ENCODE peak calls at places on chromosomes 6 and 20, in five cellular contexts. One of them, this sample, is unnamed.

GRCh38 chr20:17771206-17772004 is 71.6 kb downstream of the BANF2 start:
- DNase-seq in ureter: no peak
- DNase-seq in mucosa of gallbladder: no peak
- DNase-seq in T-cell: no peak
- DNase-seq in GM03348: no peak
- DNase-seq in this sample: peak

GRCh38 chr20:24670341-24670821 is 201.0 kb downstream of the SYNDIG1 start:
- DNase-seq in mucosa of gallbladder: no peak
- DNase-seq in ureter: no peak
- DNase-seq in GM03348: no peak
- DNase-seq in T-cell: no peak
- DNase-seq in this sample: no peak

GRCh38 chr6:12483712-12484111 is 193.6 kb downstream of the EDN1 start:
- DNase-seq in GM03348: peak
- DNase-seq in ureter: no peak
- DNase-seq in mucosa of gallbladder: no peak
- DNase-seq in T-cell: no peak
- DNase-seq in this sample: peak

GRCh38 chr6:13355969-13356368 is 27.6 kb upstream of the TBC1D7 start:
- DNase-seq in mucosa of gallbladder: no peak
- DNase-seq in ureter: no peak
- DNase-seq in T-cell: no peak
- DNase-seq in GM03348: no peak
- DNase-seq in this sample: no peak

GRCh38 chr6:89518352-89519055 is 85.6 kb downstream of the ANKRD6 start:
- DNase-seq in T-cell: no peak
- DNase-seq in mucosa of gallbladder: no peak
- DNase-seq in GM03348: no peak
- DNase-seq in ureter: no peak
- DNase-seq in this sample: no peak

GRCh38 chr6:141677598-141678211 is 455.0 kb upstream of the GJE1 start:
- DNase-seq in ureter: no peak
- DNase-seq in GM03348: peak
- DNase-seq in mucosa of gallbladder: no peak
- DNase-seq in T-cell: no peak
- DNase-seq in this sample: peak

GRCh38 chr6:113396644-113397201 is 460.4 kb upstream of the MARCKS start:
- DNase-seq in GM03348: no peak
- DNase-seq in ureter: no peak
- DNase-seq in T-cell: no peak
- DNase-seq in mucosa of gallbladder: no peak
- DNase-seq in this sample: no peak

GRCh38 chr6:111427341-111428116 is 55.5 kb downstream of the REV3L start:
- DNase-seq in mucosa of gallbladder: no peak
- DNase-seq in GM03348: peak
- DNase-seq in ureter: no peak
- DNase-seq in T-cell: no peak
- DNase-seq in this sample: peak

GRCh38 chr20:33660035-33660684 is 2.0 kb upstream of the C20orf144 start:
- DNase-seq in mucosa of gallbladder: no peak
- DNase-seq in ureter: no peak
- DNase-seq in GM03348: no peak
- DNase-seq in T-cell: no peak
- DNase-seq in this sample: no peak

GRCh38 chr6:2958331-2958711 is 13.0 kb downstream of the SERPINB6 start:
- DNase-seq in mucosa of gallbladder: no peak
- DNase-seq in ureter: no peak
- DNase-seq in T-cell: no peak
- DNase-seq in GM03348: no peak
- DNase-seq in this sample: no peak

GRCh38 chr20:24018796-24019195 is 30.2 kb upstream of the GGTLC1 start:
- DNase-seq in T-cell: no peak
- DNase-seq in ureter: no peak
- DNase-seq in mucosa of gallbladder: no peak
- DNase-seq in GM03348: no peak
- DNase-seq in this sample: no peak

GRCh38 chr6:135819665-135820064 is 31.8 kb upstream of the PDE7B start:
- DNase-seq in GM03348: no peak
- DNase-seq in mucosa of gallbladder: no peak
- DNase-seq in ureter: no peak
- DNase-seq in T-cell: no peak
- DNase-seq in this sample: no peak

GRCh38 chr6:170147832-170148708 is 142.8 kb downstream of the DLL1 start:
- DNase-seq in T-cell: peak
- DNase-seq in ureter: no peak
- DNase-seq in mucosa of gallbladder: no peak
- DNase-seq in GM03348: no peak
- DNase-seq in this sample: no peak

GRCh38 chr6:165679326-165679725 is 16.3 kb upstream of the PDE10A start:
- DNase-seq in T-cell: no peak
- DNase-seq in mucosa of gallbladder: no peak
- DNase-seq in ureter: no peak
- DNase-seq in GM03348: no peak
- DNase-seq in this sample: no peak

GRCh38 chr6:166005846-166006592 is 161.6 kb downstream of the TBXT start:
- DNase-seq in mucosa of gallbladder: peak
- DNase-seq in T-cell: no peak
- DNase-seq in GM03348: peak
- DNase-seq in ureter: no peak
- DNase-seq in this sample: no peak

GRCh38 chr6:149900620-149901443 is 2.9 kb upstream of the RAET1E start:
- DNase-seq in T-cell: no peak
- DNase-seq in mucosa of gallbladder: no peak
- DNase-seq in ureter: peak
- DNase-seq in GM03348: no peak
- DNase-seq in this sample: no peak

GRCh38 chr6:131038612-131039344 is 24.3 kb downstream of the EPB41L2 start:
- DNase-seq in ureter: no peak
- DNase-seq in T-cell: no peak
- DNase-seq in mucosa of gallbladder: no peak
- DNase-seq in GM03348: peak
- DNase-seq in this sample: peak

GRCh38 chr6:146650799-146651481 is 52.2 kb downstream of the ADGB start:
- DNase-seq in ureter: no peak
- DNase-seq in GM03348: peak
- DNase-seq in T-cell: no peak
- DNase-seq in mucosa of gallbladder: no peak
- DNase-seq in this sample: peak

GRCh38 chr20:49323622-49324238 is 45.9 kb upstream of the ZNFX1 start:
- DNase-seq in mucosa of gallbladder: peak
- DNase-seq in GM03348: peak
- DNase-seq in ureter: no peak
- DNase-seq in T-cell: no peak
- DNase-seq in this sample: peak

GRCh38 chr6:169252805-169253189 is 849 bp downstream of the THBS2 start:
- DNase-seq in mucosa of gallbladder: no peak
- DNase-seq in ureter: no peak
- DNase-seq in T-cell: no peak
- DNase-seq in GM03348: peak
- DNase-seq in this sample: no peak

GRCh38 chr6:147508871-147509608 is 550 bp downstream of the SAMD5 start:
- DNase-seq in mucosa of gallbladder: no peak
- DNase-seq in GM03348: peak
- DNase-seq in ureter: no peak
- DNase-seq in T-cell: no peak
- DNase-seq in this sample: no peak

GRCh38 chr20:31721408-31722332 is 998 bp downstream of the BCL2L1 start:
- DNase-seq in ureter: no peak
- DNase-seq in GM03348: no peak
- DNase-seq in mucosa of gallbladder: no peak
- DNase-seq in T-cell: no peak
- DNase-seq in this sample: no peak

GRCh38 chr6:26520840-26521484 is 17.2 kb upstream of the HMGN4 start:
- DNase-seq in T-cell: peak
- DNase-seq in GM03348: peak
- DNase-seq in ureter: peak
- DNase-seq in mucosa of gallbladder: peak
- DNase-seq in this sample: peak

GRCh38 chr20:58900292-58900931 is 47.9 kb downstream of the GNAS start:
- DNase-seq in ureter: no peak
- DNase-seq in T-cell: no peak
- DNase-seq in GM03348: no peak
- DNase-seq in mucosa of gallbladder: no peak
- DNase-seq in this sample: no peak

GRCh38 chr20:58229198-58229802 is 847 bp upstream of the ANKRD60 start:
- DNase-seq in mucosa of gallbladder: no peak
- DNase-seq in GM03348: no peak
- DNase-seq in ureter: no peak
- DNase-seq in T-cell: no peak
- DNase-seq in this sample: no peak

GRCh38 chr6:42454428-42454791 is 2.7 kb upstream of the TRERF1 start:
- DNase-seq in mucosa of gallbladder: no peak
- DNase-seq in ureter: no peak
- DNase-seq in T-cell: no peak
- DNase-seq in GM03348: no peak
- DNase-seq in this sample: peak

GRCh38 chr6:13760307-13760706 is 48.7 kb upstream of the RANBP9 start:
- DNase-seq in ureter: no peak
- DNase-seq in mucosa of gallbladder: no peak
- DNase-seq in T-cell: no peak
- DNase-seq in GM03348: no peak
- DNase-seq in this sample: no peak

GRCh38 chr20:42795399-42795798 is 394.3 kb downstream of the PTPRT start:
- DNase-seq in GM03348: no peak
- DNase-seq in ureter: no peak
- DNase-seq in T-cell: no peak
- DNase-seq in mucosa of gallbladder: no peak
- DNase-seq in this sample: no peak

GRCh38 chr6:42441661-42442081 is 10.1 kb downstream of the TRERF1 start:
- DNase-seq in mucosa of gallbladder: no peak
- DNase-seq in ureter: no peak
- DNase-seq in GM03348: peak
- DNase-seq in T-cell: no peak
- DNase-seq in this sample: peak

GRCh38 chr20:48406462-48407235 is 421.1 kb downstream of the PREX1 start:
- DNase-seq in GM03348: no peak
- DNase-seq in mucosa of gallbladder: no peak
- DNase-seq in T-cell: no peak
- DNase-seq in ureter: no peak
- DNase-seq in this sample: no peak

This sample was measured in foreskin fibroblast.